ENCODE peak calls at places on chromosomes 16 and 17, in nine cellular contexts. One of them, this sample, is unnamed.
A peak's percentile ranks its signal among the peaks of the same experiment; 100 is the strongest.

GRCh38 chr16:15653227-15653626 is 3.2 kb downstream of the NDE1 start:
- DNase-seq in stomach: no peak
- DNase-seq in heart left ventricle: peak; percentile 28
- DNase-seq in MM.1S: no peak
- DNase-seq in CD8-positive, alpha-beta memory T cell: no peak
- DNase-seq in testis: no peak
- DNase-seq in mucosa of descending colon: no peak
- DNase-seq in CD8-positive, alpha-beta T cell: no peak
- DNase-seq in tibial artery: no peak
- DNase-seq in this sample: no peak

GRCh38 chr17:53516643-53517042 is 306.1 kb upstream of the KIF2B start:
- DNase-seq in stomach: no peak
- DNase-seq in heart left ventricle: no peak
- DNase-seq in MM.1S: no peak
- DNase-seq in CD8-positive, alpha-beta memory T cell: no peak
- DNase-seq in testis: no peak
- DNase-seq in mucosa of descending colon: no peak
- DNase-seq in CD8-positive, alpha-beta T cell: no peak
- DNase-seq in tibial artery: no peak
- DNase-seq in this sample: no peak

GRCh38 chr17:72512649-72513556 is 392.1 kb downstream of the SOX9 start:
- DNase-seq in stomach: no peak
- DNase-seq in heart left ventricle: no peak
- DNase-seq in MM.1S: no peak
- DNase-seq in CD8-positive, alpha-beta memory T cell: no peak
- DNase-seq in testis: no peak
- DNase-seq in mucosa of descending colon: no peak
- DNase-seq in CD8-positive, alpha-beta T cell: no peak
- DNase-seq in tibial artery: no peak
- DNase-seq in this sample: no peak

GRCh38 chr17:75785016-75785769 is 587 bp downstream of the UNK start:
- DNase-seq in stomach: peak; percentile 94
- DNase-seq in heart left ventricle: peak; percentile 94
- DNase-seq in MM.1S: peak; percentile 90
- DNase-seq in CD8-positive, alpha-beta memory T cell: peak; percentile 85
- DNase-seq in testis: peak; percentile 84
- DNase-seq in mucosa of descending colon: peak; percentile 90
- DNase-seq in CD8-positive, alpha-beta T cell: peak; percentile 82
- DNase-seq in tibial artery: peak; percentile 96
- DNase-seq in this sample: no peak

GRCh38 chr16:84047626-84048025 is 5.0 kb upstream of the SLC38A8 start:
- DNase-seq in stomach: no peak
- DNase-seq in heart left ventricle: no peak
- DNase-seq in MM.1S: no peak
- DNase-seq in CD8-positive, alpha-beta memory T cell: no peak
- DNase-seq in testis: no peak
- DNase-seq in mucosa of descending colon: no peak
- DNase-seq in CD8-positive, alpha-beta T cell: no peak
- DNase-seq in tibial artery: no peak
- DNase-seq in this sample: no peak

GRCh38 chr17:19744922-19745757 is 3.0 kb downstream of the ALDH3A1 start:
- DNase-seq in stomach: peak; percentile 96
- DNase-seq in heart left ventricle: peak; percentile 85
- DNase-seq in MM.1S: peak; percentile 67
- DNase-seq in CD8-positive, alpha-beta memory T cell: peak; percentile 70
- DNase-seq in testis: peak; percentile 97
- DNase-seq in mucosa of descending colon: peak; percentile 99
- DNase-seq in CD8-positive, alpha-beta T cell: peak; percentile 72
- DNase-seq in tibial artery: peak; percentile 96
- DNase-seq in this sample: peak; percentile 78

GRCh38 chr16:21946889-21947635 is 6.1 kb upstream of the UQCRC2 start:
- DNase-seq in stomach: no peak
- DNase-seq in heart left ventricle: no peak
- DNase-seq in MM.1S: peak; percentile 53
- DNase-seq in CD8-positive, alpha-beta memory T cell: no peak
- DNase-seq in testis: no peak
- DNase-seq in mucosa of descending colon: no peak
- DNase-seq in CD8-positive, alpha-beta T cell: no peak
- DNase-seq in tibial artery: no peak
- DNase-seq in this sample: no peak

GRCh38 chr16:29009838-29010166 is 24.9 kb downstream of the LAT start:
- DNase-seq in stomach: no peak
- DNase-seq in heart left ventricle: no peak
- DNase-seq in MM.1S: no peak
- DNase-seq in CD8-positive, alpha-beta memory T cell: no peak
- DNase-seq in testis: no peak
- DNase-seq in mucosa of descending colon: no peak
- DNase-seq in CD8-positive, alpha-beta T cell: no peak
- DNase-seq in tibial artery: no peak
- DNase-seq in this sample: no peak

GRCh38 chr17:49031965-49032928 is 35.1 kb downstream of the IGF2BP1 start:
- DNase-seq in stomach: peak; percentile 49
- DNase-seq in heart left ventricle: no peak
- DNase-seq in MM.1S: peak; percentile 77
- DNase-seq in CD8-positive, alpha-beta memory T cell: no peak
- DNase-seq in testis: peak; percentile 53
- DNase-seq in mucosa of descending colon: peak; percentile 58
- DNase-seq in CD8-positive, alpha-beta T cell: peak; percentile 3
- DNase-seq in tibial artery: no peak
- DNase-seq in this sample: peak; percentile 56

GRCh38 chr17:38453951-38454421 is 25.7 kb downstream of the ARHGAP23 start:
- DNase-seq in stomach: no peak
- DNase-seq in heart left ventricle: peak; percentile 66
- DNase-seq in MM.1S: no peak
- DNase-seq in CD8-positive, alpha-beta memory T cell: no peak
- DNase-seq in testis: peak; percentile 21
- DNase-seq in mucosa of descending colon: no peak
- DNase-seq in CD8-positive, alpha-beta T cell: no peak
- DNase-seq in tibial artery: no peak
- DNase-seq in this sample: no peak

GRCh38 chr16:47925811-47926460 is 229.9 kb downstream of the ABCC12 start:
- DNase-seq in stomach: no peak
- DNase-seq in heart left ventricle: no peak
- DNase-seq in MM.1S: no peak
- DNase-seq in CD8-positive, alpha-beta memory T cell: no peak
- DNase-seq in testis: no peak
- DNase-seq in mucosa of descending colon: no peak
- DNase-seq in CD8-positive, alpha-beta T cell: no peak
- DNase-seq in tibial artery: no peak
- DNase-seq in this sample: no peak

GRCh38 chr16:66889622-66890021 is 9.3 kb downstream of the PDP2 start:
- DNase-seq in stomach: no peak
- DNase-seq in heart left ventricle: no peak
- DNase-seq in MM.1S: no peak
- DNase-seq in CD8-positive, alpha-beta memory T cell: no peak
- DNase-seq in testis: no peak
- DNase-seq in mucosa of descending colon: no peak
- DNase-seq in CD8-positive, alpha-beta T cell: no peak
- DNase-seq in tibial artery: no peak
- DNase-seq in this sample: no peak

GRCh38 chr16:18013863-18014262 is 322.7 kb downstream of the NPIPA8 start:
- DNase-seq in stomach: no peak
- DNase-seq in heart left ventricle: no peak
- DNase-seq in MM.1S: peak; percentile 60
- DNase-seq in CD8-positive, alpha-beta memory T cell: no peak
- DNase-seq in testis: no peak
- DNase-seq in mucosa of descending colon: no peak
- DNase-seq in CD8-positive, alpha-beta T cell: no peak
- DNase-seq in tibial artery: no peak
- DNase-seq in this sample: no peak

DNA sequence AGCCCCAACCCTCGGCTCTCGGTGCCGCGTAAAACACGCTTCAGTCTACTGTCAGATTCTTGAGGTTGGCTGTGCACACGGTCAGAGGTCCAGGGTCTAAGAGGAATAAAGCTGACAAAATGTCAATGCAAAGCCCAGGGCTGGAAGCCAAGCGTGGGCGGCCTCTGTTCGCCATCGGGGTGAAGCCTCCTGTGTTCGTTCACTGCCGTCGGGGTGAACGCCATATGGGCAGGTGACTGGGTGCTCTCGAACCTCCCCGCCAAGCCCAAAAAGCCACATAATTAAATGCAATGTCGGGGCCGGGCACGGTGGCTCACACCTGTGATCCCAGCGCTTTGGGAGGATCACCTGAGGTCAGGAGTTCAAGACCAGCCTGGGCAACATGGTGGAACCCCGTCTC is 44.6 kb downstream of the MRM3 start:
- DNase-seq in stomach: no peak
- DNase-seq in heart left ventricle: no peak
- DNase-seq in MM.1S: no peak
- DNase-seq in CD8-positive, alpha-beta memory T cell: no peak
- DNase-seq in testis: no peak
- DNase-seq in mucosa of descending colon: no peak
- DNase-seq in CD8-positive, alpha-beta T cell: no peak
- DNase-seq in tibial artery: no peak
- DNase-seq in this sample: no peak
- H3K4me1 ChIP-seq in stomach: no peaks in the 10 kb centered on the region
- H3K4me1 ChIP-seq in heart left ventricle: no peaks in the 10 kb centered on the region
- H3K4me1 ChIP-seq in MM.1S: no peaks in the 10 kb centered on the region
- H3K4me1 ChIP-seq in CD8-positive, alpha-beta memory T cell: no peaks in the 10 kb centered on the region
- H3K4me1 ChIP-seq in testis: no peaks in the 10 kb centered on the region
- H3K4me1 ChIP-seq in mucosa of descending colon: no peaks in the 10 kb centered on the region
- H3K4me1 ChIP-seq in CD8-positive, alpha-beta T cell: no peaks in the 10 kb centered on the region
- H3K4me1 ChIP-seq in tibial artery: no peaks in the 10 kb centered on the region
- H3K4me1 ChIP-seq in this sample: no peaks in the 10 kb centered on the region

GRCh38 chr16:35746281-35746962 is 2287.0 kb downstream of the TP53TG3F start:
- DNase-seq in stomach: no peak
- DNase-seq in heart left ventricle: no peak
- DNase-seq in MM.1S: no peak
- DNase-seq in CD8-positive, alpha-beta memory T cell: no peak
- DNase-seq in testis: no peak
- DNase-seq in mucosa of descending colon: no peak
- DNase-seq in CD8-positive, alpha-beta T cell: no peak
- DNase-seq in tibial artery: no peak
- DNase-seq in this sample: no peak

GRCh38 chr16:35746963-35747657 is 2287.7 kb downstream of the TP53TG3F start:
- DNase-seq in stomach: no peak
- DNase-seq in heart left ventricle: no peak
- DNase-seq in MM.1S: no peak
- DNase-seq in CD8-positive, alpha-beta memory T cell: no peak
- DNase-seq in testis: no peak
- DNase-seq in mucosa of descending colon: no peak
- DNase-seq in CD8-positive, alpha-beta T cell: no peak
- DNase-seq in tibial artery: no peak
- DNase-seq in this sample: no peak

GRCh38 chr16:35745191-35745590 is 2285.8 kb downstream of the TP53TG3F start:
- DNase-seq in stomach: no peak
- DNase-seq in heart left ventricle: no peak
- DNase-seq in MM.1S: no peak
- DNase-seq in CD8-positive, alpha-beta memory T cell: no peak
- DNase-seq in testis: no peak
- DNase-seq in mucosa of descending colon: no peak
- DNase-seq in CD8-positive, alpha-beta T cell: no peak
- DNase-seq in tibial artery: no peak
- DNase-seq in this sample: no peak

GRCh38 chr16:35744716-35745115 is 2285.3 kb downstream of the TP53TG3F start:
- DNase-seq in stomach: no peak
- DNase-seq in heart left ventricle: no peak
- DNase-seq in MM.1S: no peak
- DNase-seq in CD8-positive, alpha-beta memory T cell: no peak
- DNase-seq in testis: no peak
- DNase-seq in mucosa of descending colon: no peak
- DNase-seq in CD8-positive, alpha-beta T cell: no peak
- DNase-seq in tibial artery: no peak
- DNase-seq in this sample: no peak

DNA sequence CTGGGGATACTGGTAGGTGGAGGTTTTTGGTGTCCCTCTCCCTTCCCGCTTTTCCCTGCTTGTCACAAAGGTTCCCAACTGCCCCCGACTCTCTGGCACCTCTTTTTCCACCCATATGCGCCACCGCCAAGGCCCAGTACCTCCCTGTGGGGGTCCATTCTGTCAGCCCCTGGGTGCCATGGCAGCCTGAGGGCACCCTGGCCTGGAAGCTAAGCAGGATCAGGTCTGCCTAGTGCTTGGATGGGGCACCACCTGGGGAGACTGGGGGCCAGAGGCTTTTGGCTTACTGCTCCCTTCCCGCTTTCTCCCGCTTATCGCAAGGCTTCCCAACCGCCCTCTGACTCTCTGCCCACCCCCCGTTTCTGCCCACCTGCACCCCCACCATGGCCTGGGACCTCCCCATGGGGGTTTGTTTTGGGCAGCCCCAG is 2286.4 kb downstream of the TP53TG3F start:
- DNase-seq in stomach: no peak
- DNase-seq in heart left ventricle: no peak
- DNase-seq in MM.1S: no peak
- DNase-seq in CD8-positive, alpha-beta memory T cell: no peak
- DNase-seq in testis: no peak
- DNase-seq in mucosa of descending colon: no peak
- DNase-seq in CD8-positive, alpha-beta T cell: no peak
- DNase-seq in tibial artery: no peak
- DNase-seq in this sample: no peak
- H3K9me3 ChIP-seq in stomach: peaks cover 94% of the 10 kb centered on the region
- H3K9me3 ChIP-seq in heart left ventricle: no peaks in the 10 kb centered on the region
- H3K9me3 ChIP-seq in MM.1S: no peaks in the 10 kb centered on the region
- H3K9me3 ChIP-seq in CD8-positive, alpha-beta memory T cell: no peaks in the 10 kb centered on the region
- H3K9me3 ChIP-seq in testis: no peaks in the 10 kb centered on the region
- H3K9me3 ChIP-seq in mucosa of descending colon: peaks cover 72% of the 10 kb centered on the region
- H3K9me3 ChIP-seq in CD8-positive, alpha-beta T cell: peaks cover 3% of the 10 kb centered on the region
- H3K9me3 ChIP-seq in tibial artery: no peaks in the 10 kb centered on the region
- H3K9me3 ChIP-seq in this sample: peaks cover 5% of the 10 kb centered on the region

GRCh38 chr16:51147776-51148673 is 3.0 kb downstream of the SALL1 start:
- DNase-seq in stomach: no peak
- DNase-seq in heart left ventricle: no peak
- DNase-seq in MM.1S: no peak
- DNase-seq in CD8-positive, alpha-beta memory T cell: no peak
- DNase-seq in testis: no peak
- DNase-seq in mucosa of descending colon: no peak
- DNase-seq in CD8-positive, alpha-beta T cell: no peak
- DNase-seq in tibial artery: no peak
- DNase-seq in this sample: no peak
- H3K4me3 ChIP-seq in stomach: peak overlapping the region; percentile 53
- H3K4me3 ChIP-seq in heart left ventricle: no peak overlapping the region
- H3K4me3 ChIP-seq in MM.1S: no peak overlapping the region
- H3K4me3 ChIP-seq in CD8-positive, alpha-beta memory T cell: no peak overlapping the region
- H3K4me3 ChIP-seq in testis: no peak overlapping the region
- H3K4me3 ChIP-seq in mucosa of descending colon: no peak overlapping the region
- H3K4me3 ChIP-seq in CD8-positive, alpha-beta T cell: no peak overlapping the region
- H3K4me3 ChIP-seq in tibial artery: no peak overlapping the region
- H3K4me3 ChIP-seq in this sample: no peak overlapping the region

DNA sequence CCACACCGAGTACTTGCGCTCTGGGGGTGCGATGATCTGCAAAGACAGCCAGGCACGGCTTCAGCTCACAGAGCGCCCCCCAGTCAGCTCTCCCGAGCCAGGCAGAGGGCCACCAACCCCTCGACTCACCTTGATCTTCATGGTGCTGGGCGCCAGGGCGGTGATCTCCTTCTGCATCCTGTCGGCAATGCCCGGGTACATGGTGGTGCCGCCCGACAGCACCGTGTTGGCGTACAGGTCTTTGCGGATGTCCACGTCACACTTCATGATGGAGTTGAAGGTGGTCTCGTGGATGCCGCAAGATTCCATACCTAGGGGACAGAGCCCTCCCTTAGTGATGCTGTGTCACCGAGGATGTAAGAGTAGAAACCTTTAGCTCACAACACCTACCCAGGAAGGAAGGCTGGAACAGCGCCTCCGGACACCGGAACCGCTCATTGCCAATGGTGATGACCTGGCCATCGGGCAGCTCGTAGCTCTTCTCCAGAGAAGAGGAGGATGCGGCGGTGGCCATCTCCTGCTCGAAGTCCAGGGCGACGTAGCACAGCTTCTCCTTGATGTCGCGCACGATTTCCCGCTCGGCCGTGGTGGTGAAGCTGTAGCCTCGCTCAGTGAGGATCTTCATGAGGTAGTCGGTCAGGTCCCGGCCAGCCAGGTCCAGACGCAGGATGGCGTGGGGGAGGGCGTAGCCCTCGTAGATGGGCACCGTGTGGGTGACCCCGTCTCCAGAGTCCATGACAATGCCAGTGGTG is 1.6 kb downstream of the ACTG1 start:
- DNase-seq in stomach: no peak
- DNase-seq in heart left ventricle: no peak
- DNase-seq in MM.1S: peak; percentile 10
- DNase-seq in CD8-positive, alpha-beta memory T cell: no peak
- DNase-seq in testis: peak; percentile 31
- DNase-seq in mucosa of descending colon: peak; percentile 38
- DNase-seq in CD8-positive, alpha-beta T cell: peak; percentile 40
- DNase-seq in tibial artery: peak; percentile 70
- DNase-seq in this sample: peak; percentile 54
- H3K4me1 ChIP-seq in stomach: peaks cover 41% of the 10 kb centered on the region
- H3K4me1 ChIP-seq in heart left ventricle: peaks cover 22% of the 10 kb centered on the region
- H3K4me1 ChIP-seq in MM.1S: peaks cover 17% of the 10 kb centered on the region
- H3K4me1 ChIP-seq in CD8-positive, alpha-beta memory T cell: peaks cover 27% of the 10 kb centered on the region
- H3K4me1 ChIP-seq in testis: peaks cover 25% of the 10 kb centered on the region
- H3K4me1 ChIP-seq in mucosa of descending colon: peaks cover 19% of the 10 kb centered on the region
- H3K4me1 ChIP-seq in CD8-positive, alpha-beta T cell: peaks cover 32% of the 10 kb centered on the region
- H3K4me1 ChIP-seq in tibial artery: peaks cover 17% of the 10 kb centered on the region
- H3K4me1 ChIP-seq in this sample: peaks cover 33% of the 10 kb centered on the region